ENCODE peak calls at places on chromosomes 7 and 10, in five cellular contexts. Y, M, E, B and V are unnamed samples.

GRCh38 chr7:73718905-73719805 is at the start of gene STX1A:
- DNase-seq in Y (no peak), E (peak), M (peak), B (peak), V (peak)

GRCh38 chr10:92834331-92834730 is 14.0 kb upstream of the EXOC6 start:
- DNase-seq in Y (no peak), E (no peak), M (no peak), B (no peak), V (no peak)

GRCh38 chr7:26583094-26583493 is 281.3 kb downstream of the SKAP2 start:
- DNase-seq in E (no peak), B (no peak), M (no peak), Y (no peak), V (no peak)

GRCh38 chr7:99112097-99112496 is 31.8 kb downstream of the SMURF1 start:
- DNase-seq in Y (peak), B (no peak), M (no peak), E (no peak), V (no peak)

GRCh38 chr7:93430917-93431588 is 143.5 kb downstream of the CALCR start:
- DNase-seq in B (no peak), E (no peak), M (no peak), Y (no peak), V (no peak)

GRCh38 chr7:27172823-27173411 is 1.2 kb downstream of the HOXA10 start:
- DNase-seq in B (peak), M (no peak), E (peak), Y (peak), V (no peak)

GRCh38 chr7:1940402-1940786 is 270.3 kb downstream of the ELFN1 start:
- DNase-seq in B (peak), Y (peak), M (no peak), E (peak), V (peak)

GRCh38 chr7:110775046-110775445 is 315.9 kb upstream of the LRRN3 start:
- DNase-seq in M (no peak), Y (no peak), B (peak), E (no peak), V (no peak)

GRCh38 chr7:111312966-111313365 is 222.0 kb downstream of the LRRN3 start:
- DNase-seq in E (no peak), Y (no peak), M (no peak), B (peak), V (no peak)

GRCh38 chr7:23539494-23539907 is 7.7 kb upstream of the TRA2A start:
- DNase-seq in Y (no peak), M (no peak), B (no peak), E (no peak), V (no peak)

GRCh38 chr10:25455980-25456567 is 281.3 kb downstream of the GPR158 start:
- DNase-seq in B (no peak), M (no peak), Y (no peak), E (no peak), V (no peak)

GRCh38 chr7:22979861-22980260 is 34.1 kb downstream of the HYCC1 start:
- DNase-seq in M (no peak), E (no peak), B (no peak), Y (no peak), V (no peak)

GRCh38 chr10:451021-451471 is 238.4 kb downstream of the DIP2C start:
- DNase-seq in Y (peak), E (no peak), B (no peak), M (no peak), V (peak)

GRCh38 chr10:104906112-104906511 is 265.0 kb downstream of the SORCS3 start:
- DNase-seq in E (no peak), Y (no peak), B (no peak), M (no peak), V (no peak)